ENCODE peak calls at places on chromosomes 6 and 20, in seven cellular contexts. One of them, this sample, is unnamed.
A peak's percentile ranks its signal among the peaks of the same experiment; 100 is the strongest.

GRCh38 chr20:4563534-4563933 is 158.2 kb upstream of the PRND start:
- DNase-seq in PC-3: peak; percentile 78
- DNase-seq in left ventricle myocardium inferior: no peak
- DNase-seq in fibroblast of lung: peak; percentile 73
- DNase-seq in pancreas: no peak
- DNase-seq in stomach: no peak
- DNase-seq in IMR-90: peak; percentile 80
- DNase-seq in this sample: no peak

GRCh38 chr20:20743511-20744169 is 31.2 kb upstream of the RALGAPA2 start:
- DNase-seq in PC-3: no peak
- DNase-seq in left ventricle myocardium inferior: peak; percentile 82
- DNase-seq in fibroblast of lung: peak; percentile 49
- DNase-seq in pancreas: peak; percentile 20
- DNase-seq in stomach: peak; percentile 57
- DNase-seq in IMR-90: no peak
- DNase-seq in this sample: peak; percentile 21

GRCh38 chr6:169806718-169807117 is 55.3 kb downstream of the ERMARD start:
- DNase-seq in PC-3: no peak
- DNase-seq in left ventricle myocardium inferior: no peak
- DNase-seq in fibroblast of lung: no peak
- DNase-seq in pancreas: no peak
- DNase-seq in stomach: no peak
- DNase-seq in IMR-90: no peak
- DNase-seq in this sample: no peak

GRCh38 chr20:61271273-61272221 is 19.5 kb downstream of the CDH4 start:
- DNase-seq in PC-3: no peak
- DNase-seq in left ventricle myocardium inferior: no peak
- DNase-seq in fibroblast of lung: peak; percentile 31
- DNase-seq in pancreas: no peak
- DNase-seq in stomach: no peak
- DNase-seq in IMR-90: no peak
- DNase-seq in this sample: no peak

GRCh38 chr6:87772597-87773530 is 70.8 kb upstream of the AKIRIN2 start:
- DNase-seq in PC-3: no peak
- DNase-seq in left ventricle myocardium inferior: no peak
- DNase-seq in fibroblast of lung: peak; percentile 13
- DNase-seq in pancreas: no peak
- DNase-seq in stomach: no peak
- DNase-seq in IMR-90: peak; percentile 59
- DNase-seq in this sample: no peak

GRCh38 chr6:169918239-169918953 is 167.0 kb downstream of the ERMARD start:
- DNase-seq in PC-3: no peak
- DNase-seq in left ventricle myocardium inferior: no peak
- DNase-seq in fibroblast of lung: no peak
- DNase-seq in pancreas: no peak
- DNase-seq in stomach: no peak
- DNase-seq in IMR-90: no peak
- DNase-seq in this sample: no peak

GRCh38 chr6:107817784-107818183 is 6.3 kb downstream of the SCML4 start:
- DNase-seq in PC-3: no peak
- DNase-seq in left ventricle myocardium inferior: no peak
- DNase-seq in fibroblast of lung: no peak
- DNase-seq in pancreas: no peak
- DNase-seq in stomach: no peak
- DNase-seq in IMR-90: no peak
- DNase-seq in this sample: no peak

GRCh38 chr20:38303908-38304379 is at the start of gene BPI:
- DNase-seq in PC-3: no peak
- DNase-seq in left ventricle myocardium inferior: peak; percentile 27
- DNase-seq in fibroblast of lung: no peak
- DNase-seq in pancreas: peak; percentile 35
- DNase-seq in stomach: peak; percentile 33
- DNase-seq in IMR-90: no peak
- DNase-seq in this sample: peak; percentile 30

GRCh38 chr6:33323623-33323948 is 6.0 kb upstream of the ZBTB22 start:
- DNase-seq in PC-3: no peak
- DNase-seq in left ventricle myocardium inferior: no peak
- DNase-seq in fibroblast of lung: no peak
- DNase-seq in pancreas: no peak
- DNase-seq in stomach: no peak
- DNase-seq in IMR-90: no peak
- DNase-seq in this sample: no peak

GRCh38 chr20:17568045-17568788 is 1.7 kb upstream of the DSTN start:
- DNase-seq in PC-3: peak; percentile 47
- DNase-seq in left ventricle myocardium inferior: no peak
- DNase-seq in fibroblast of lung: no peak
- DNase-seq in pancreas: no peak
- DNase-seq in stomach: no peak
- DNase-seq in IMR-90: no peak
- DNase-seq in this sample: no peak

GRCh38 chr6:8446391-8446790 is 11.0 kb upstream of the SLC35B3 start:
- DNase-seq in PC-3: no peak
- DNase-seq in left ventricle myocardium inferior: no peak
- DNase-seq in fibroblast of lung: no peak
- DNase-seq in pancreas: no peak
- DNase-seq in stomach: no peak
- DNase-seq in IMR-90: no peak
- DNase-seq in this sample: no peak

GRCh38 chr20:29318871-29319461 is 1938.5 kb upstream of the DEFB115 start:
- DNase-seq in PC-3: no peak
- DNase-seq in left ventricle myocardium inferior: no peak
- DNase-seq in fibroblast of lung: no peak
- DNase-seq in pancreas: no peak
- DNase-seq in stomach: no peak
- DNase-seq in IMR-90: no peak
- DNase-seq in this sample: no peak

GRCh38 chr6:158610319-158610968 is 34.1 kb downstream of the DYNLT1 start:
- DNase-seq in PC-3: no peak
- DNase-seq in left ventricle myocardium inferior: no peak
- DNase-seq in fibroblast of lung: no peak
- DNase-seq in pancreas: no peak
- DNase-seq in stomach: no peak
- DNase-seq in IMR-90: no peak
- DNase-seq in this sample: no peak

GRCh38 chr6:137692806-137693205 is 174.3 kb upstream of the TNFAIP3 start:
- DNase-seq in PC-3: peak; percentile 21
- DNase-seq in left ventricle myocardium inferior: no peak
- DNase-seq in fibroblast of lung: no peak
- DNase-seq in pancreas: no peak
- DNase-seq in stomach: no peak
- DNase-seq in IMR-90: peak; percentile 56
- DNase-seq in this sample: no peak

GRCh38 chr6:148501178-148501590 is 158.5 kb downstream of the SASH1 start:
- DNase-seq in PC-3: peak; percentile 87
- DNase-seq in left ventricle myocardium inferior: no peak
- DNase-seq in fibroblast of lung: peak; percentile 92
- DNase-seq in pancreas: no peak
- DNase-seq in stomach: no peak
- DNase-seq in IMR-90: peak; percentile 80
- DNase-seq in this sample: peak; percentile 68

GRCh38 chr20:21703740-21704407 is 1.6 kb upstream of the PAX1 start:
- DNase-seq in PC-3: no peak
- DNase-seq in left ventricle myocardium inferior: no peak
- DNase-seq in fibroblast of lung: no peak
- DNase-seq in pancreas: no peak
- DNase-seq in stomach: no peak
- DNase-seq in IMR-90: no peak
- DNase-seq in this sample: no peak

GRCh38 chr6:166511316-166511715 is 75.2 kb downstream of the RAMACL start:
- DNase-seq in PC-3: no peak
- DNase-seq in left ventricle myocardium inferior: no peak
- DNase-seq in fibroblast of lung: no peak
- DNase-seq in pancreas: no peak
- DNase-seq in stomach: no peak
- DNase-seq in IMR-90: no peak
- DNase-seq in this sample: no peak

GRCh38 chr6:16514249-16514648 is 247.0 kb downstream of the ATXN1 start:
- DNase-seq in PC-3: peak; percentile 70
- DNase-seq in left ventricle myocardium inferior: no peak
- DNase-seq in fibroblast of lung: peak; percentile 70
- DNase-seq in pancreas: no peak
- DNase-seq in stomach: no peak
- DNase-seq in IMR-90: peak; percentile 76
- DNase-seq in this sample: no peak

GRCh38 chr6:4370066-4370465 is 234.7 kb upstream of the ECI2 start:
- DNase-seq in PC-3: peak; percentile 88
- DNase-seq in left ventricle myocardium inferior: no peak
- DNase-seq in fibroblast of lung: peak; percentile 91
- DNase-seq in pancreas: no peak
- DNase-seq in stomach: no peak
- DNase-seq in IMR-90: peak; percentile 98
- DNase-seq in this sample: no peak

GRCh38 chr6:144742779-144743178 is 457.6 kb downstream of the UTRN start:
- DNase-seq in PC-3: no peak
- DNase-seq in left ventricle myocardium inferior: no peak
- DNase-seq in fibroblast of lung: no peak
- DNase-seq in pancreas: no peak
- DNase-seq in stomach: no peak
- DNase-seq in IMR-90: no peak
- DNase-seq in this sample: no peak

GRCh38 chr6:132698608-132699007 is 15.2 kb downstream of the VNN1 start:
- DNase-seq in PC-3: no peak
- DNase-seq in left ventricle myocardium inferior: no peak
- DNase-seq in fibroblast of lung: no peak
- DNase-seq in pancreas: no peak
- DNase-seq in stomach: no peak
- DNase-seq in IMR-90: no peak
- DNase-seq in this sample: no peak

GRCh38 chr6:111607279-111607678 is 1.6 kb upstream of the TRAF3IP2 start:
- DNase-seq in PC-3: no peak
- DNase-seq in left ventricle myocardium inferior: no peak
- DNase-seq in fibroblast of lung: no peak
- DNase-seq in pancreas: no peak
- DNase-seq in stomach: no peak
- DNase-seq in IMR-90: no peak
- DNase-seq in this sample: no peak

GRCh38 chr20:46402236-46402886 is 4.1 kb downstream of the ELMO2 start:
- DNase-seq in PC-3: no peak
- DNase-seq in left ventricle myocardium inferior: no peak
- DNase-seq in fibroblast of lung: peak; percentile 46
- DNase-seq in pancreas: no peak
- DNase-seq in stomach: no peak
- DNase-seq in IMR-90: peak; percentile 27
- DNase-seq in this sample: no peak

GRCh38 chr6:35449287-35449881 is 2.8 kb upstream of the FANCE start:
- DNase-seq in PC-3: peak; percentile 91
- DNase-seq in left ventricle myocardium inferior: no peak
- DNase-seq in fibroblast of lung: peak; percentile 79
- DNase-seq in pancreas: no peak
- DNase-seq in stomach: peak; percentile 33
- DNase-seq in IMR-90: peak; percentile 72
- DNase-seq in this sample: no peak

GRCh38 chr6:317452-318144 is 25.3 kb downstream of the DUSP22 start:
- DNase-seq in PC-3: no peak
- DNase-seq in left ventricle myocardium inferior: no peak
- DNase-seq in fibroblast of lung: no peak
- DNase-seq in pancreas: no peak
- DNase-seq in stomach: no peak
- DNase-seq in IMR-90: no peak
- DNase-seq in this sample: no peak

DNA sequence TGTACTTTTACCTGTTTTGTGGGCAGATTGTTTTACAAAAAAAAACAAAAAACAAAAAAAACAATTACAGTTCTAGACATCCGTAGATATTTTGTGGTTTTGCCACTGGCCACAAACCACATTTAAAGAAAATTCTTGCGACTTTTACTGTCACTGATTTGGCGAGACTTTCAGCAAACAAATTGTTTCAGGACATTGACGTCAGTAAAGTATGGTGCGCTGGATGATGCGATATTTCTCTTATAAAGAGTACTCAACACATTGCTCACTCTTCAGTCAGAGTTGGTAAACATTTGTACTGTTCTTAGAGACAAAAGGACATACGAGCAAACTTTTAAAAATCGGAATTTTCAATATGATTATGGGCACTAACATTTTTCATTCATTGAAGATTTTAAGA is 229.8 kb downstream of the HAO1 start:
- DNase-seq in PC-3: peak; percentile 92
- DNase-seq in left ventricle myocardium inferior: no peak
- DNase-seq in fibroblast of lung: no peak
- DNase-seq in pancreas: no peak
- DNase-seq in stomach: no peak
- DNase-seq in IMR-90: no peak
- DNase-seq in this sample: no peak
- H3K4me1 ChIP-seq in PC-3: peaks cover 33% of the 10 kb centered on the region
- H3K4me1 ChIP-seq in left ventricle myocardium inferior: no peaks in the 10 kb centered on the region
- H3K4me1 ChIP-seq in fibroblast of lung: no peaks in the 10 kb centered on the region
- H3K4me1 ChIP-seq in pancreas: no peaks in the 10 kb centered on the region
- H3K4me1 ChIP-seq in stomach: no peaks in the 10 kb centered on the region
- H3K4me1 ChIP-seq in IMR-90: no peaks in the 10 kb centered on the region
- H3K4me1 ChIP-seq in this sample: no peaks in the 10 kb centered on the region

DNA sequence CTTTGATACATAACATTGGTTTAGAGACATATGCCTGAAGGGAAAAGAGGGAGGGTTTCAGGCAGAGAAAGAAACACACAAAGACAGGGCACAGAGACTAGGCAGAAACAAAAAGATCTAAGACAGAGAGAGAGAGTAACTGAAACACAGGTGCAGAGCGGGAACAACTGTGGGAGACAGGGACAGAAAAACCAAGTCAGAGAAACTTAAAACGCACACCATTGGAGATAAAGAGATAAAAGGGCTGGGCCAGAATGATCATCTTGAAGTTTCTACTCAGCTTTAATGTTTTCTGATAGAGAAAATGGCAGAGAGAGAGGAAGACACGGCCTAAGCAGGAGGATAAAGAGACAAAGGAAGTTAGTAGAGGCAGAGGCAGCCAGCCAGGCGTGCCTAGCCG is 11.8 kb downstream of the UNC5CL start:
- DNase-seq in PC-3: peak; percentile 9
- DNase-seq in left ventricle myocardium inferior: no peak
- DNase-seq in fibroblast of lung: no peak
- DNase-seq in pancreas: no peak
- DNase-seq in stomach: no peak
- DNase-seq in IMR-90: no peak
- DNase-seq in this sample: no peak
- H3K4me3 ChIP-seq in PC-3: peak overlapping the region; percentile 69
- H3K4me3 ChIP-seq in left ventricle myocardium inferior: peak overlapping the region; percentile 69
- H3K4me3 ChIP-seq in fibroblast of lung: peak overlapping the region; percentile 66
- H3K4me3 ChIP-seq in pancreas: peak overlapping the region; percentile 51
- H3K4me3 ChIP-seq in stomach: peak overlapping the region; percentile 46
- H3K4me3 ChIP-seq in IMR-90: no peak overlapping the region
- H3K4me3 ChIP-seq in this sample: peak overlapping the region; percentile 59

GRCh38 chr20:62368629-62369507 is 1.8 kb upstream of the LAMA5 start:
- DNase-seq in PC-3: peak; percentile 67
- DNase-seq in left ventricle myocardium inferior: no peak
- DNase-seq in fibroblast of lung: peak; percentile 66
- DNase-seq in pancreas: no peak
- DNase-seq in stomach: peak; percentile 47
- DNase-seq in IMR-90: peak; percentile 50
- DNase-seq in this sample: no peak
- H3K27ac ChIP-seq in PC-3: peak overlapping the region; percentile 58
- H3K27ac ChIP-seq in left ventricle myocardium inferior: peak overlapping the region; percentile 97
- H3K27ac ChIP-seq in fibroblast of lung: peak overlapping the region; percentile 23
- H3K27ac ChIP-seq in pancreas: no peak overlapping the region
- H3K27ac ChIP-seq in stomach: peak overlapping the region; percentile 82
- H3K27ac ChIP-seq in IMR-90: peak overlapping the region; percentile 38
- H3K27ac ChIP-seq in this sample: peak overlapping the region; percentile 91

DNA sequence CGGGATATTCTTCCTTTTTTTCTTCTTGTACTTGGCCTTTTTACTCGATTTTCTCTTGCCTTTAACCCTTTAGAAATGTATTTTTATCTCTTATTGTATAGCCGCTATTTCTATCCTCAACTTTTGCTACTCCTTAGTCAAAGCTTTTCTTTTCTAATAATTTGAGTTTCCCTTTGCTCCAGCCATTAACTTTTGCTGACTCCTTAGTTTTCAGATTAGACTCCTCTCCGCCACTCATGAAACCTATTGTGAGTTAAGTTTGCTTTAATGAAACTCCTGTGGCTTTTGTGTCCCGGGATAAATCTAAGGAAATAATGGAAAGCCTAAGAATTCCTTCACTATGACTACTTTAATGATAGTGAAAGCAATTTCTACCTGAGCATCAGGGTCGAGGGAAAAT is 590.3 kb upstream of the CITED2 start:
- DNase-seq in PC-3: no peak
- DNase-seq in left ventricle myocardium inferior: no peak
- DNase-seq in fibroblast of lung: no peak
- DNase-seq in pancreas: no peak
- DNase-seq in stomach: no peak
- DNase-seq in IMR-90: no peak
- DNase-seq in this sample: no peak
- H3K4me1 ChIP-seq in PC-3: peaks cover 4% of the 10 kb centered on the region
- H3K4me1 ChIP-seq in left ventricle myocardium inferior: peaks cover 51% of the 10 kb centered on the region
- H3K4me1 ChIP-seq in fibroblast of lung: peaks cover 15% of the 10 kb centered on the region
- H3K4me1 ChIP-seq in pancreas: peaks cover 15% of the 10 kb centered on the region
- H3K4me1 ChIP-seq in stomach: peaks cover 6% of the 10 kb centered on the region
- H3K4me1 ChIP-seq in IMR-90: peaks cover 3% of the 10 kb centered on the region
- H3K4me1 ChIP-seq in this sample: no peaks in the 10 kb centered on the region